ENCODE peak calls at places on chromosomes 12 and 14, in four cellular contexts. H is IMR-90, R is neuronal stem cell, Q is H9. Y is an unnamed sample.

GRCh38 chr12:22312336-22312735 is 22.2 kb downstream of the ST8SIA1 start:
- DNase-seq in H (peak), R (no peak), Q (no peak), Y (no peak)

GRCh38 chr12:96241484-96242256 is 47.5 kb downstream of the ELK3 start:
- DNase-seq in H (peak), R (no peak), Q (no peak), Y (peak)

GRCh38 chr12:93273834-93274705 is 103.7 kb upstream of the NUDT4 start:
- DNase-seq in H (no peak), R (no peak), Q (no peak), Y (no peak)

GRCh38 chr12:113226696-113227095 is 5.4 kb downstream of the TPCN1 start:
- DNase-seq in H (no peak), R (no peak), Q (no peak), Y (no peak)

GRCh38 chr12:53696655-53697321 is 20.9 kb upstream of the ATP5MC2 start:
- DNase-seq in H (no peak), R (no peak), Q (no peak), Y (no peak)

GRCh38 chr12:29889737-29890136 is 106.0 kb upstream of the TMTC1 start:
- DNase-seq in H (peak), R (peak), Q (peak), Y (peak)

GRCh38 chr12:76785407-76785806 is 21.5 kb downstream of the ZDHHC17 start:
- DNase-seq in H (no peak), R (no peak), Q (no peak), Y (no peak)

GRCh38 chr12:28130625-28131598 is 59.3 kb upstream of the CCDC91 start:
- DNase-seq in H (peak), R (no peak), Q (no peak), Y (peak)

GRCh38 chr14:89422181-89422951 is 5.3 kb upstream of the FOXN3 start:
- DNase-seq in H (peak), R (no peak), Q (no peak), Y (no peak)

GRCh38 chr14:22002860-22003284 is 329.3 kb upstream of the OR4E1 start:
- DNase-seq in H (no peak), R (peak), Q (peak), Y (no peak)

GRCh38 chr14:101233861-101234587 is 327.3 kb upstream of the DIO3 start:
- DNase-seq in H (no peak), R (no peak), Q (peak), Y (no peak)
- H2AK5ac ChIP-seq in H (no peak), R (peak), Q (no peak), Y (no peak)

DNA sequence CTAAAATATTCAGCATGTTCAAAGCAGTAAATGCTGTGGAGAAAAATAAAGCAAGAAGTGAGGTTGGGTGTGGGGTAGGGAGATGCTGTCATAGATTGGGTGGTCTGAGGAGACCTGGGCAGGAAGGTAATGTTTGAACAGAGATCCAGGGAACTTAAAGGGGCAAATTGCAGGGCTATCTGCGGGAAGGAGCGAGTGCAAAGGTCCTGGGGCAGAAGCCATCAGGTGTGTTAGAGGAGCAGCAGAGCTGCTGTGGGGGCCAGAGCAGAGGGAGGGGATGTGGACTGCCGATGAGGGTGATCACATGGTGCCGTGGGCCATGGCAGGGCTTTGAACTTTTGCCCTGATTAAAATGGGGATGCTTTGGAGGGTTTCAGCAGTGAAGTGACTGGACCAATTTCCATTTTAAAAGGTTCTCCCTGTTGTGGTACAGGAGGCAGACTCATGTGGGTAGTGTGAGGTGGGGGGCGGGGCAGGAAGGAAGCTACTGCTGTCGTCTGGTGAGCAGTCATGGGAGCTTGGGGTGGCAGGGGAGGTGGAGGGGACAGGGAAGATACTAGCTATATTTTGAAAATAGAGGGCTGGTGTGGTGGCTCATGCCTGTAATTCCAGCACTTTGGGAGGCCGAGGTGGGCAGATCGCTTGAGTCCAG is 145.0 kb downstream of the AACS start:
- DNase-seq in H (no peak), R (no peak), Q (no peak), Y (no peak)
- H2AK5ac ChIP-seq in H (no peak), R (peak), Q (no peak), Y (no peak)

GRCh38 chr14:74983343-74983742 is 19.4 kb upstream of the EIF2B2 start:
- DNase-seq in H (no peak), R (no peak), Q (no peak), Y (no peak)

GRCh38 chr14:74985806-74986205 is 16.9 kb upstream of the EIF2B2 start:
- DNase-seq in H (no peak), R (no peak), Q (no peak), Y (no peak)

GRCh38 chr14:74982661-74983060 is 20.1 kb upstream of the EIF2B2 start:
- DNase-seq in H (no peak), R (no peak), Q (no peak), Y (no peak)

GRCh38 chr14:74985028-74985310 is 17.8 kb upstream of the EIF2B2 start:
- DNase-seq in H (no peak), R (no peak), Q (no peak), Y (no peak)

DNA sequence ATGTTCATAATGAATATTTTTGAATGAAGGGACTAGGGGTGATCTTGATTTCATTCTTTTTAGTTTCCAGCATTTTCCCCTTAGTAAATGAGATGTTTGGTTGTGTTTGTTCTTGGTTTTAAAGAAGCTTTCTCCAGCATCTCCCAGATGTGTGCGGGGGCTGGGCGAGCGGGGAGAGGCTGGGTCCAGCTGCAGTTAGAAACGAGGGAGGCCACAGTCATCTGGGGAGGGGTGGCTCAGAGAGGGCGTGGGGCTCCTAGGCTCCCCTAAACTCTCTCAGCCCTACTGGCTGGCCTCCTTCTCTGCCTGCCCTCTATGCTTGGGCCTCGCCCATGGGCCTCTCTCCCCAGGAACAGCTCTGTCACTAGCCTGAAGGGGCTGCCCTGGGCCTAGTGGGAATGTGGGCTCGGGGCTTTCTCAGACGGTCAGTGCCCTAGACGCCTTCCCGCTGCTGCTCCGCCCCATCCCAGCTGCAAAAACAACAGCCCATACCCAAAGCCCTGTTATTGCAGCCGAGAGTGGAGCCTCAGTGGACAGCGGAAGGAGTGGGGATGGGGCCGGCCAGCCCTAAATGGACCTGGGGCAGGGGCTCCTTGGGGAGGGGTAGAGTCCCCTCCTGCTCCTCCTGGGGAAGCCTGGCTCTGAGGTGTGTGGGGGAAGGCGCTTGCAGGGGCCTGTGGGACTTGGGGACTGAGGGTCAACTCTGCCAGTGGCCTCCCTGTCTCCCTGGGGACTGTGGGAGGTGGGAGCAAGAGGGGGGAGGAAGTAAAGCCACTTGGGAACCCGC is 18.3 kb upstream of the EIF2B2 start:
- DNase-seq in H (no peak), R (no peak), Q (peak), Y (no peak)
- H2AK5ac ChIP-seq in H (no peak), R (peak), Q (no peak), Y (no peak)

DNA sequence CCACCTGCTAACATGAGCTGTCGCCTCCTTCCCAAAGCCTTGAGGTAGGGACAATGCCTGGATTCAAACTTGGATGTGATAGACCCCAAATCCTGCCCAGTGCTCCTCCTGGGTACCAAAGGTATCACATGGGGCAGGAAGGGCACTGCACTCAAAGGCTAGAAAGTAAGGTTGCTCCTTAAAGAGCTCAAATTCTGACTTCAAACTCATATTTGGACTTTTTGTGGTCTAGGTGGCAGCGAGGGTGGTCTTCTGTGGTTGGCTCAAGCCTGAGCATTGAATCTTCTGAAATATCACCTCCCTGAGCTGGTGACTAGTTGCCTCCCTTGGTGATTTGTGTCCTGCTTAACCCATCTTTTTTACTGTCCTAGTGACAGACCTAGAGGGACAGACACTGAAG is 8.3 kb upstream of the RNASE4 start:
- DNase-seq in H (no peak), R (no peak), Q (no peak), Y (no peak)
- H2AK5ac ChIP-seq in H (no peak), R (no peak), Q (no peak), Y (no peak)

DNA sequence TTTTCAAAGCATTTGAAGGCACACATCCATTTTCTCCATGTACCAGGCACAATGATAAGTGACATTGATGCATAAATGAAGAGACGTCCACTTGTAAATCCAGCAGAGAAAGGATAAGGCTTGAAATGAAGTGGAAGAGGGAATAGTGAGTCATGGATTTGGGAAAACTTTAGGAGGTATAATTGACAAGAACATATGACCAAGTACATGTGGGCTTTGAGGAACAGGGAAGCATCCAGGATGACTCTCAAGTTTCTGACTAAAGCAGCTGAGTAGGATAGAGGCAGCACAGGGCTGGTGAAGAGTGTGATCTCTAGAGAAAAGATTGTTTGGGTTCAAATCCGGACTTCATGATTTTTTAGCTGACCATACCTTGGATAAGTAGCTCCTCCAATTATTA is 43.6 kb upstream of the SYT1 start:
- DNase-seq in H (no peak), R (no peak), Q (no peak), Y (no peak)
- H2AK5ac ChIP-seq in H (no peak), R (no peak), Q (no peak), Y (no peak)

GRCh38 chr14:64707661-64708060 is 3.4 kb downstream of the PLEKHG3 start:
- DNase-seq in H (peak), R (no peak), Q (no peak), Y (peak)
- H2AK5ac ChIP-seq in H (no peak), R (no peak), Q (no peak), Y (peak)

GRCh38 chr14:100607611-100607956 is 20.4 kb upstream of the BEGAIN start:
- DNase-seq in H (no peak), R (no peak), Q (peak), Y (no peak)

GRCh38 chr14:100604709-100605108 is 17.5 kb upstream of the BEGAIN start:
- DNase-seq in H (no peak), R (no peak), Q (no peak), Y (no peak)

GRCh38 chr14:100606687-100607610 is 19.7 kb upstream of the BEGAIN start:
- DNase-seq in H (no peak), R (no peak), Q (peak), Y (no peak)

GRCh38 chr14:100605230-100605629 is 18.0 kb upstream of the BEGAIN start:
- DNase-seq in H (no peak), R (no peak), Q (no peak), Y (no peak)

GRCh38 chr14:100605706-100606686 is 18.8 kb upstream of the BEGAIN start:
- DNase-seq in H (peak), R (no peak), Q (no peak), Y (no peak)
- H2AK5ac ChIP-seq in H (no peak), R (peak), Q (no peak), Y (no peak)

GRCh38 chr14:93214598-93214997 is 7.5 kb downstream of the UBR7 start:
- DNase-seq in H (no peak), R (no peak), Q (no peak), Y (no peak)
- H2AK5ac ChIP-seq in H (no peak), R (no peak), Q (no peak), Y (no peak)

GRCh38 chr12:57894577-57895292 is 46.6 kb upstream of the ATP23 start:
- DNase-seq in H (no peak), R (no peak), Q (no peak), Y (no peak)
- H2AK5ac ChIP-seq in H (peak), R (no peak), Q (no peak), Y (peak)

GRCh38 chr12:4477133-4477532 is 31.5 kb upstream of the FGF6 start:
- DNase-seq in H (no peak), R (no peak), Q (no peak), Y (no peak)

DNA sequence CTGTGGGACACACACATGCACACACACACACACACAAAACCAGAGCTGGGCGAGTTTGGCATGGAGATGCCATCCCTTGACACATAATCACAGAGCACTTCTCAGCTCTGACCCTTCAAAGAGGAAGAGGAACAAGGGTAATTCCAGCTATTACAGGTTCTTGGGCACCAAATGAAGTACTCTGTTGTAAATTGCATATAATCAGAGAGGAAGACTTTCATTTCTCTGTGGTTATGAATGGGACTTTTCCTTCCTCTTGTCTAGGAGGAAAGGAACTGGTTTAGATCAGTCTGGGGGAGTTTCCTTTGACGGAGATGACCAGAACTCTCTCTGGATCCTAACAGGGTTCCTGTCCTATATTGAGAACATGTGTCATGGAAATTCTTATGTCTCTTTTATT is 26.4 kb upstream of the FGF6 start:
- DNase-seq in H (no peak), R (no peak), Q (no peak), Y (no peak)
- H2AK5ac ChIP-seq in H (no peak), R (no peak), Q (no peak), Y (no peak)

Y was measured in mesenchymal stem cell.